ENCODE peak calls at places on chromosomes 6 and 20, in five cellular contexts. W, P, M, X and C are unnamed samples.

GRCh38 chr6:90222724-90223198 is 73.9 kb downstream of the BACH2 start:
- DNase-seq in W (no peak), P (no peak), M (no peak), X (no peak), C (no peak)

GRCh38 chr6:2684059-2684749 is 66.5 kb downstream of the MYLK4 start:
- DNase-seq in W (no peak), P (no peak), M (peak; percentile 15), X (no peak), C (no peak)

GRCh38 chr20:60261323-60261722 is 303.1 kb downstream of the CDH26 start:
- DNase-seq in W (no peak), P (no peak), M (no peak), X (no peak), C (no peak)

GRCh38 chr6:4920914-4921410 is 82.9 kb downstream of the RPP40 start:
- DNase-seq in W (no peak), P (no peak), M (no peak), X (no peak), C (no peak)

GRCh38 chr6:42644211-42644610 is 78.2 kb downstream of the PRPH2 start:
- DNase-seq in W (no peak), P (no peak), M (no peak), X (no peak), C (no peak)

GRCh38 chr6:76351275-76351674 is 278.8 kb upstream of the IMPG1 start:
- DNase-seq in W (no peak), P (no peak), M (no peak), X (no peak), C (no peak)

GRCh38 chr20:47296950-47297349 is 59.5 kb downstream of the ZMYND8 start:
- DNase-seq in W (no peak), P (no peak), M (no peak), X (no peak), C (no peak)

GRCh38 chr6:110255356-110255755 is 75.1 kb downstream of the CDC40 start:
- DNase-seq in W (no peak), P (no peak), M (peak; percentile 33), X (no peak), C (no peak)

GRCh38 chr6:161169690-161170089 is 104.2 kb downstream of the AGPAT4 start:
- DNase-seq in W (no peak), P (peak; percentile 39), M (peak; percentile 60), X (no peak), C (no peak)

GRCh38 chr6:108186226-108186625 is 20.4 kb downstream of the NR2E1 start:
- DNase-seq in W (no peak), P (no peak), M (no peak), X (no peak), C (no peak)

GRCh38 chr20:40938020-40938419 is 90.6 kb upstream of the TOP1 start:
- DNase-seq in W (no peak), P (no peak), M (no peak), X (no peak), C (no peak)

GRCh38 chr6:40389176-40389767 is 197.9 kb downstream of the LRFN2 start:
- DNase-seq in W (no peak), P (no peak), M (no peak), X (no peak), C (no peak)

GRCh38 chr6:24650365-24650764 is 4.4 kb upstream of the KIAA0319 start:
- DNase-seq in W (no peak), P (no peak), M (no peak), X (no peak), C (no peak)

GRCh38 chr6:22108199-22108598 is 188.6 kb downstream of the PRL start:
- DNase-seq in W (no peak), P (no peak), M (peak; percentile 27), X (no peak), C (no peak)

GRCh38 chr6:22112490-22112889 is 184.3 kb downstream of the PRL start:
- DNase-seq in W (no peak), P (no peak), M (no peak), X (no peak), C (no peak)

GRCh38 chr6:22113046-22113766 is 183.6 kb downstream of the PRL start:
- DNase-seq in W (peak; percentile 35), P (peak; percentile 20), M (peak; percentile 99), X (no peak), C (no peak)

GRCh38 chr6:22106445-22106844 is 190.4 kb downstream of the PRL start:
- DNase-seq in W (no peak), P (no peak), M (no peak), X (no peak), C (no peak)

GRCh38 chr6:22110042-22110441 is 186.8 kb downstream of the PRL start:
- DNase-seq in W (no peak), P (no peak), M (no peak), X (no peak), C (no peak)
- H3K9me3 ChIP-seq in W (no peaks in the 10 kb centered on the region), P (no peaks in the 10 kb centered on the region), M (no peaks in the 10 kb centered on the region), X (no peaks in the 10 kb centered on the region), C (no peaks in the 10 kb centered on the region)

DNA sequence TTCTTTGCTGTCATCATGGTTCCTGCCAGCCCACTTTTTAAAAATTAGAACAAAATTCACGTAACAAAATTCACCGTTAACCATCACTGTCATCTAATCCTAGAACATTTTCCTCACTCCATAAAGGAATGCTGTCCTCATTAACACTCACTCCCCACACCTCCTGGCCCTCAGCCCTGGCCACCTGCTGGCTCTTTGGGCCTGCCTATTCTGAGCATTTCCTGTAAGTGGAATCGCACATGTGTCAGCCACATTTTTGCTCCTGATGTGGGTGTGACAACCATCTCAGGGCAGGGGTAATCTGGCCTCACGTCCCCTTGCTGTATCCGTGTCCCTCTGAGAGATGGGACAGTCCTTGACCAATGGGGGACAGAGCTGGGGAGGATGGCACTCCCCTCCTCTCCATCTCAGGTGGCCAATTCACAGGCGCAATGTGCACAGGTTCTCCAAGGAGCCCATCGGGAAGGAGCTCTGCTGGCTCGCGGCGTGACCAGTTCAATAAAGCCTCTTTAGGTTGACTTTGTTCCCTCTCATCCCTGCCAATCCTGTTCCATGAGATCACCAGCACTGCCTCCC is 196.5 kb upstream of the SLC24A3 start:
- DNase-seq in W (no peak), P (peak; percentile 35), M (no peak), X (no peak), C (peak; percentile 85)
- H3K9me3 ChIP-seq in W (no peaks in the 10 kb centered on the region), P (no peaks in the 10 kb centered on the region), M (no peaks in the 10 kb centered on the region), X (no peaks in the 10 kb centered on the region), C (no peaks in the 10 kb centered on the region)

GRCh38 chr6:158314737-158315136 is 2.5 kb downstream of the TULP4 start:
- DNase-seq in W (no peak), P (no peak), M (peak; percentile 15), X (no peak), C (no peak)
- H3K9me3 ChIP-seq in W (no peaks in the 10 kb centered on the region), P (peaks cover 8% of the 10 kb centered on the region), M (no peaks in the 10 kb centered on the region), X (no peaks in the 10 kb centered on the region), C (peaks cover 4% of the 10 kb centered on the region)

GRCh38 chr20:29298271-29298590 is 1959.2 kb upstream of the DEFB115 start:
- DNase-seq in W (no peak), P (no peak), M (no peak), X (no peak), C (no peak)

GRCh38 chr20:29301624-29302259 is 1955.7 kb upstream of the DEFB115 start:
- DNase-seq in W (no peak), P (no peak), M (no peak), X (peak; percentile 62), C (no peak)

GRCh38 chr20:29298759-29299613 is 1958.5 kb upstream of the DEFB115 start:
- DNase-seq in W (no peak), P (no peak), M (peak; percentile 16), X (no peak), C (no peak)

GRCh38 chr20:29300579-29301551 is 1956.6 kb upstream of the DEFB115 start:
- DNase-seq in W (no peak), P (no peak), M (no peak), X (peak; percentile 63), C (no peak)

DNA sequence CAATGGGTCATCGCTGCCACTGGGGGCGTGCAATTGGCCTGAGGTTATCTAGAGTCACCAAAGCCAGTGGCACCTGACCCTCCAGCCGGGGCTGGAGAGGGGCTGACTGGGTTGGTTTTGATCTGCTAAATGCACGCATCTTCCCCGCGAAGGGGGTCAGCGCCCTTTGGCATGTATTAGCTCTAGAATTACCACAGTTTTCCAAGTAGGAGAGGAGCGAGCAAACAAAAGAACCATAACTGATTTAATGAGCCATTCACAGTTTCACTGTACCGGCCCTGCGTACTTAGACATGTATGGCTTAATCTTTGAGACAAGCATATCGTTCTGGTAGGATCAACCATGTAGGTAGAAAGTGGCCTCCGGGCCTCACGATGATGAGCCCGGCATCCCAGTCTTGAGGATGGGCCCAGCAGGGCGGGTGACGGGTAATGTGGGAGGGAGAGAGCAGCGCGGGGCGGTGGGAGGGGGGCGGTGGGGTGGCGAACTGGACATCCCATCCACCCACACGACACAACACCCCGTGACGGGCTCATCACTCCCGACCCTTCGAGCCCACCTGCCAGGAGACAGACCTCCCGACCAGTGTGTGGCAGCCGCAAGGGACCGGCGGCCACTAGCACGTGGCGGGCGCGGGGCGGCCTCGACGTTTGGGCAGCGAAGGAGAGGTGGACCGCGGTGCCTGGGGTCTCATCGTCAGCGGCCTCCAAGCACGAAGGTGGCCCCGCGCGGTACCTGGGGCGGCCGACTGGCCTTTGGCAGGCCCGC is 1957.5 kb upstream of the DEFB115 start:
- DNase-seq in W (no peak), P (no peak), M (no peak), X (no peak), C (no peak)
- H3K9me3 ChIP-seq in W (no peaks in the 10 kb centered on the region), P (no peaks in the 10 kb centered on the region), M (no peaks in the 10 kb centered on the region), X (no peaks in the 10 kb centered on the region), C (no peaks in the 10 kb centered on the region)

DNA sequence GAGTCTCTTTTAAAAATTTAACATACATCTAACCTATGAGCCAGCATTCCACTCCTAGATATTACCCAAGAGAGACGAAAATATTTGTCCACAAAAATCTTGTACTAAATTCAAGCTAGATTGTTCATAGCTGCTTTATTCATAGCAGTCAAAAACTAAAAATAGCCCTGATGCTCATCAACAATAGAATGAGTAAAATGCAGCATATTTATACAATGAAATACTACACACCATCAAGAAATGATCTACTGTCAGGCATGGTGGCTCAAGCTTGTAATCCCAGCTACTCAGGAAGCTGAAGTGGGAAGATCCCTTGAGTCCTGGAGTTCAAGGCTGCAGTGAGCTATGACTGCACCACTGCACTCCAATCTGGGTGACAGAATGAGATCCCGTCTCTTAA is 22.0 kb upstream of the SRC start:
- DNase-seq in W (no peak), P (no peak), M (peak; percentile 69), X (no peak), C (no peak)
- H3K9me3 ChIP-seq in W (no peaks in the 10 kb centered on the region), P (no peaks in the 10 kb centered on the region), M (no peaks in the 10 kb centered on the region), X (no peaks in the 10 kb centered on the region), C (no peaks in the 10 kb centered on the region)

DNA sequence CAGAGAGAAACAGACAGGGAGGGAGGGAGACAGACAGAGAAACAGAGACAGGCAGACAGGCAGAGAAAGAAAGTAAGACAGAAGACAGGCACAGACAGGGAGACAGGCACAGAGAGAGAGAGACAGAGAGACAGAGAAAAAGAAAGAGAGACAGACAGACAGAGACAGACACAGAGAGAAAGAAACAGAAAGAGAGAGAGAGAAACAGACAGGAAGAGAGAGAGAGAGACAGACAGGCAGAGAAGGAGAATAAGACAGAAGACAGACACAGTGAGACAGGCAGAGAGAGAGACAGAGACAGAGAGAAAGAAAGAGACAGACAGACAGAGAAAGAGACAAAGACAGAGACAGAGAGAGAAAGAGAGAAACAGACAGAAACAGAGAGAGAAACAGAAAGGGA is 754.8 kb upstream of the DEFB115 start:
- DNase-seq in W (no peak), P (no peak), M (no peak), X (no peak), C (no peak)
- H3K9me3 ChIP-seq in W (no peaks in the 10 kb centered on the region), P (no peaks in the 10 kb centered on the region), M (no peaks in the 10 kb centered on the region), X (no peaks in the 10 kb centered on the region), C (no peaks in the 10 kb centered on the region)